ENCODE peak calls at places on chromosomes 12 and 14, in six cellular contexts. R is Caco-2, W is fibroblast of lung, K is NCI-H1694 treated with DMSO at 0.1 percent for 48 hours, S is HEK293T, J is GDM1. M is an unnamed sample.

GRCh38 chr14:90557516-90557915 is 160.7 kb downstream of the CALM1 start:
- DNase-seq in J (no peak), K (no peak), S (no peak), W (no peak), R (no peak), M (no peak)

GRCh38 chr14:67515386-67516079 is 17.6 kb upstream of the PLEKHH1 start:
- DNase-seq in W (peak), J (no peak), K (peak), S (peak), R (peak), M (peak)

GRCh38 chr12:58172433-58173073 is 231.2 kb downstream of the ATP23 start:
- DNase-seq in J (no peak), R (no peak), S (no peak), K (no peak), W (no peak), M (no peak)

GRCh38 chr12:46377678-46378077 is 5.1 kb upstream of the SLC38A2 start:
- DNase-seq in J (no peak), R (no peak), K (no peak), S (no peak), W (peak), M (no peak)

GRCh38 chr14:31170411-31170810 is 37.2 kb downstream of the HECTD1 start:
- DNase-seq in W (peak), R (no peak), J (no peak), S (no peak), K (no peak), M (no peak)

GRCh38 chr14:95555053-95555452 is 20.2 kb downstream of the GLRX5 start:
- DNase-seq in S (no peak), K (no peak), R (no peak), W (no peak), J (no peak), M (no peak)

GRCh38 chr14:39368261-39368959 is 63.8 kb downstream of the FBXO33 start:
- DNase-seq in J (peak), S (peak), R (peak), W (peak), K (peak), M (peak)

GRCh38 chr12:114405199-114405448 is 820 bp downstream of the TBX5 start:
- DNase-seq in K (no peak), S (no peak), W (no peak), J (no peak), R (no peak), M (no peak)

GRCh38 chr12:52156757-52157565 is 34.9 kb downstream of the KRT80 start:
- DNase-seq in S (peak), W (no peak), J (peak), K (no peak), R (peak), M (peak)

GRCh38 chr12:6476496-6476895 is 6.0 kb upstream of the VAMP1 start:
- DNase-seq in K (no peak), W (peak), R (no peak), J (no peak), S (no peak), M (no peak)

GRCh38 chr12:116474331-116474730 is 84.8 kb upstream of the MAP1LC3B2 start:
- DNase-seq in K (no peak), S (no peak), R (no peak), W (no peak), J (no peak), M (no peak)

M was measured in MG63.